ENCODE peak calls at places on chromosomes 5 and 9, in six cellular contexts. Z is H9, C is IMR-90, J is neuronal stem cell, V is H1, U is trophoblast cell. E is an unnamed sample.

GRCh38 chr5:3380689-3381088 is 214.9 kb upstream of the IRX1 start:
- DNase-seq in J (no peak), Z (no peak), C (no peak), U (no peak), V (no peak), E (no peak)

GRCh38 chr5:169970911-169971436 is 9.3 kb downstream of the INSYN2B start:
- DNase-seq in U (peak; percentile 9), V (no peak), C (peak; percentile 82), J (no peak), Z (peak; percentile 34), E (peak; percentile 90)

GRCh38 chr9:114050226-114050568 is 27.9 kb downstream of the AMBP start:
- DNase-seq in J (no peak), V (no peak), U (no peak), C (no peak), Z (no peak), E (no peak)

GRCh38 chr9:35558185-35558584 is 46.9 kb upstream of the TESK1 start:
- DNase-seq in J (no peak), C (no peak), Z (no peak), V (no peak), U (no peak), E (no peak)

GRCh38 chr5:32044904-32045303 is 129.2 kb downstream of the GOLPH3 start:
- DNase-seq in C (peak; percentile 42), V (no peak), Z (no peak), J (no peak), U (no peak), E (peak; percentile 57)

GRCh38 chr5:28328691-28329090 is 1290.3 kb upstream of the CDH9 start:
- DNase-seq in V (no peak), J (no peak), C (no peak), U (no peak), Z (no peak), E (no peak)

GRCh38 chr9:110251212-110251611 is 5.1 kb downstream of the TXN start:
- DNase-seq in J (no peak), V (no peak), U (no peak), C (no peak), Z (no peak), E (peak; percentile 0)

GRCh38 chr9:116566677-116567488 is 120.2 kb upstream of the TRIM32 start:
- DNase-seq in C (peak; percentile 63), V (no peak), U (no peak), Z (no peak), J (no peak), E (peak; percentile 75)

GRCh38 chr9:99239341-99240055 is 17.4 kb downstream of the SEC61B start:
- DNase-seq in C (peak; percentile 36), U (no peak), Z (no peak), V (no peak), J (no peak), E (peak; percentile 75)

GRCh38 chr5:57824047-57824446 is 341.4 kb upstream of the ACTBL2 start:
- DNase-seq in Z (no peak), C (peak; percentile 91), V (no peak), J (no peak), U (peak; percentile 62), E (no peak)

GRCh38 chr9:117014061-117014460 is 327.0 kb downstream of the TRIM32 start:
- DNase-seq in C (no peak), J (no peak), U (peak; percentile 92), V (no peak), Z (no peak), E (no peak)

GRCh38 chr5:31408814-31409213 is 123.1 kb downstream of the DROSHA start:
- DNase-seq in J (no peak), U (peak; percentile 83), C (peak; percentile 74), V (no peak), Z (no peak), E (peak; percentile 64)

GRCh38 chr9:117887383-117887782 is 183.2 kb downstream of the TLR4 start:
- DNase-seq in C (no peak), V (no peak), Z (no peak), U (no peak), J (no peak), E (no peak)

GRCh38 chr9:112003538-112003937 is 106.9 kb downstream of the UGCG start:
- DNase-seq in C (no peak), J (no peak), V (no peak), Z (no peak), U (no peak), E (no peak)

GRCh38 chr5:1552469-1553255 is 28.9 kb upstream of the LPCAT1 start:
- DNase-seq in U (no peak), V (peak; percentile 45), C (no peak), J (peak; percentile 18), Z (no peak), E (no peak)

GRCh38 chr5:135141303-135142268 is 107.6 kb upstream of the PITX1 start:
- DNase-seq in Z (no peak), U (no peak), V (no peak), C (peak; percentile 33), J (no peak), E (peak; percentile 28)

GRCh38 chr5:169870221-169870620 is 110.1 kb downstream of the INSYN2B start:
- DNase-seq in V (no peak), Z (no peak), U (no peak), C (no peak), J (no peak), E (no peak)

GRCh38 chr5:90047113-90047512 is 362.4 kb downstream of the CETN3 start:
- DNase-seq in J (no peak), V (no peak), C (no peak), Z (no peak), U (no peak), E (no peak)

GRCh38 chr5:24222866-24223265 is 421.9 kb downstream of the CDH10 start:
- DNase-seq in C (peak; percentile 5), U (no peak), V (no peak), Z (no peak), J (no peak), E (no peak)

GRCh38 chr5:45094876-45095275 is 286.1 kb downstream of the MRPS30 start:
- DNase-seq in Z (no peak), V (no peak), C (no peak), J (no peak), U (no peak), E (no peak)

GRCh38 chr9:131677445-131678180 is 62.3 kb downstream of the RAPGEF1 start:
- DNase-seq in C (peak; percentile 83), J (no peak), U (peak; percentile 79), Z (no peak), V (no peak), E (peak; percentile 85)

GRCh38 chr5:73448451-73449136 is at the start of gene FOXD1:
- DNase-seq in U (peak; percentile 74), C (peak; percentile 97), Z (peak; percentile 93), J (no peak), V (peak; percentile 88), E (peak; percentile 94)

GRCh38 chr5:150001660-150002493 is 1.3 kb downstream of the HMGXB3 start:
- DNase-seq in Z (peak; percentile 56), C (peak; percentile 75), U (peak; percentile 76), V (no peak), J (peak; percentile 26), E (peak; percentile 86)

GRCh38 chr9:84264307-84264706 is 76.3 kb downstream of the SLC28A3 start:
- DNase-seq in V (no peak), C (no peak), J (no peak), Z (no peak), U (no peak), E (no peak)

GRCh38 chr5:116378007-116378831 is 196.4 kb downstream of the SEMA6A start:
- DNase-seq in C (no peak), V (no peak), U (no peak), J (no peak), Z (no peak), E (no peak)

GRCh38 chr9:107249131-107249533 is 33.9 kb upstream of the RAD23B start:
- DNase-seq in U (peak; percentile 91), Z (peak; percentile 62), C (peak; percentile 46), J (no peak), V (no peak), E (peak; percentile 25)
- H3K18ac ChIP-seq in U (no peak overlapping the region), Z (peak overlapping the region; percentile 67), C (peak overlapping the region; percentile 56), J (peak overlapping the region; percentile 44), V (no peak overlapping the region), E (no peak overlapping the region)

GRCh38 chr9:134972140-134972539 is 54.4 kb upstream of the FCN1 start:
- DNase-seq in V (no peak), J (no peak), U (no peak), C (no peak), Z (no peak), E (no peak)
- H2BK120ac ChIP-seq in V (no peak overlapping the region), J (no peak overlapping the region), U (no peak overlapping the region), C (no peak overlapping the region), Z (no peak overlapping the region), E (no peak overlapping the region)

GRCh38 chr9:106528158-106528557 is 334.8 kb upstream of the ZNF462 start:
- DNase-seq in C (no peak), J (no peak), Z (no peak), V (no peak), U (peak; percentile 66), E (no peak)

GRCh38 chr9:106534800-106535199 is 328.2 kb upstream of the ZNF462 start:
- DNase-seq in V (no peak), C (no peak), Z (no peak), U (no peak), J (no peak), E (no peak)

GRCh38 chr9:106532616-106533015 is 330.4 kb upstream of the ZNF462 start:
- DNase-seq in U (no peak), J (no peak), C (no peak), V (no peak), Z (peak; percentile 43), E (no peak)

GRCh38 chr9:106526805-106527204 is 336.2 kb upstream of the ZNF462 start:
- DNase-seq in U (no peak), J (no peak), Z (no peak), V (no peak), C (no peak), E (no peak)

DNA sequence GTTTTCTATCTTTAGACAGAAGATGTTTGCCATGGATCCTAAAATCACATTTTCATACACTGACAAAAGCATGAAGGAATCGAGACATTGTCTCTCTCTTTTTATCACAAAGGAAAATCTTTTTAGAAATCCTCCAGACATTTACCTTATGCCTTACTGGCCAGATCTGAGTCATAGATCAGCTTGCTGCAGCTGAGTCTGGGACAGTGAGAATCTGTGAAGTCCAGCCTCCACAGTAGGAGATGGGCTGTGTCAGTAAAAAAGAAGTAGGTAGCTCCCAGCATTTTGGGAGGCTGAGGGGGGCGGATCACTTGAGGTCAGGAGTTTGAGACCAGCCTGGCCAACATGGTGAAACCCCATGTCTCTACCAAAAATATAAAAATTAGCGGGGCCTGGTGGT is 333.4 kb upstream of the ZNF462 start:
- DNase-seq in U (peak; percentile 79), Z (no peak), J (no peak), C (no peak), V (no peak), E (no peak)
- H3K14ac ChIP-seq in U (peak overlapping the region; percentile 98), Z (no peak overlapping the region), J (no peak overlapping the region), C (no peak overlapping the region), V (no peak overlapping the region), E (no peak overlapping the region)

DNA sequence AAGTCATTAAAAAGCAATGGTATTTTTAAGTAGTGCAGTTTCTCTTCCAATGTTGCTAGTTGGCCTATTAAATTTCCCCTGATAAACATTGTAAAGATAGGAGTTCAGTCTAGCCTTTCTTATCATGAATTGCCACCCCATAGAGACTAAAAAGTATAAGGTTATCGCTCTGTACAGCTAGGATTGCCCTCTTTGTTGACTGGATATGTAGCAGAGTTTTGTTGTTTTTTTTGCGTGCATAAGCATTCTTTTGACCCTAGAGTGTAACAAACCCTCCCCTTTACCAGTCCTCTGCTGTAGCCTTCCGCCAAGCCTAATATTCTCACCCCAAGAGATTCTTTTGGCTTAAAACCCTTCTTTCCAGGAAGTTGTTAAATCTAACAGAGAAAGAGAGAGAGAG is 114.0 kb downstream of the FGF1 start:
- DNase-seq in J (no peak), C (no peak), V (no peak), U (no peak), Z (no peak), E (no peak)
- H3K18ac ChIP-seq in J (no peak overlapping the region), C (no peak overlapping the region), V (no peak overlapping the region), U (no peak overlapping the region), Z (no peak overlapping the region), E (no peak overlapping the region)

E was measured in mesenchymal stem cell.